ENCODE peak calls at places on chromosomes 6 and 20, in five cellular contexts. C, P, Z, B and T are unnamed samples.

GRCh38 chr6:144675231-144675861 is 390.2 kb downstream of the UTRN start:
- DNase-seq in C (peak; percentile 79), P (peak; percentile 45), Z (peak; percentile 90), B (no peak), T (no peak)

GRCh38 chr6:50819906-50820589 is 1.4 kb downstream of the TFAP2B start:
- DNase-seq in C (no peak), P (no peak), Z (no peak), B (no peak), T (no peak)

GRCh38 chr20:1671891-1672669 is 14.5 kb upstream of the SIRPG start:
- DNase-seq in C (no peak), P (no peak), Z (no peak), B (no peak), T (no peak)

GRCh38 chr6:123393333-123393732 is 243.4 kb downstream of the TRDN start:
- DNase-seq in C (peak; percentile 8), P (no peak), Z (no peak), B (no peak), T (no peak)

GRCh38 chr6:123801067-123801466 is 2.6 kb upstream of the NKAIN2 start:
- DNase-seq in C (no peak), P (no peak), Z (no peak), B (no peak), T (no peak)

GRCh38 chr20:24779166-24779565 is 169.9 kb upstream of the CST7 start:
- DNase-seq in C (no peak), P (no peak), Z (no peak), B (no peak), T (no peak)

GRCh38 chr20:4272225-4272624 is 256.9 kb upstream of the RNF24 start:
- DNase-seq in C (no peak), P (no peak), Z (no peak), B (no peak), T (no peak)

GRCh38 chr6:5701086-5701661 is 305.6 kb downstream of the NRN1 start:
- DNase-seq in C (no peak), P (no peak), Z (no peak), B (no peak), T (no peak)

GRCh38 chr20:40452758-40453157 is 236.3 kb downstream of the MAFB start:
- DNase-seq in C (no peak), P (no peak), Z (no peak), B (no peak), T (no peak)

GRCh38 chr6:39453956-39454524 is 131.5 kb upstream of the KCNK16 start:
- DNase-seq in C (no peak), P (no peak), Z (no peak), B (no peak), T (no peak)

GRCh38 chr6:11039040-11039439 is 5.1 kb downstream of the ELOVL2 start:
- DNase-seq in C (no peak), P (no peak), Z (no peak), B (no peak), T (no peak)

GRCh38 chr6:4940416-4940815 is 63.4 kb downstream of the RPP40 start:
- DNase-seq in C (no peak), P (no peak), Z (no peak), B (no peak), T (no peak)

DNA sequence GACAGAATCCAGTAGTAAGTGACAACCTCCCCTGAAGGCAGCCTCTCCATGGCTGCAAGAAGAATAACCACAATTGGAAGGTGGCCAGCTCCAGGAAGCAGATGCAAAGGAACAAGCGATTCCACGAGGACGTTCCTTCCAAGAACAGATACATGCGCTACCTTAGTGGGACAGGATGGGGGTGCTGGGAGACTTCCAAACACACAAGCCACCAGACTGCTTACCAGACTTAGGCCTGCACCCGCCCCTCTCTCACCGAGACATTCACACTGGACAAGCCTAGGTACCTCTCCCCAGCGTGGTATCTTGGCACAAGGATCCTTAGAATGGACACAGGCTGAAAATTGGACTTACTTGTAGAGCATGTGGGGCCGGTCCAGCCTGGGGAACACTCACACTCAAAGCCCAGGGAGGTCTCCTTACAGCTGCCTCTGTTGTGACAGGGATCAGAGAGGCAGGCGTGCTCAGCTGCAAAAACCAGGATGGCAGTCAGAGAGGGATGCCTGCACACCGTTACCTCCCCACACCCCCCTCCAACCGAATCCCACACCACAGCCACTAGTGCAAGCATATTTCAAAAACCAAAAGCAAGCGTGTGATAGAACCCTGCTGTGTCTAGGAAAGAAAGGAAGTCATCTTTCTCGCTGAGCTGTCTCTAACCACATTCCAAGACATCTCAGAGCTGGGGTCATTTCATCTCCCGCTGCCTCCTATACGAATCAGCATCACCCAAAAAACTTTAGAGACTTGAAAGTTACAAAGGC is 22.4 kb downstream of the JAG1 start:
- DNase-seq in C (peak; percentile 72), P (no peak), Z (peak; percentile 73), B (no peak), T (no peak)
- TF ChIP-seq CTCF in C (no peak), P (no peak), Z (peak; percentile 6), B (no peak), T (no peak)

GRCh38 chr6:134449004-134449403 is 131.1 kb upstream of the SGK1 start:
- DNase-seq in C (no peak), P (no peak), Z (no peak), B (no peak), T (no peak)

GRCh38 chr6:134447423-134447822 is 129.5 kb upstream of the SGK1 start:
- DNase-seq in C (peak; percentile 74), P (no peak), Z (no peak), B (no peak), T (no peak)

GRCh38 chr6:134446901-134447300 is 129.0 kb upstream of the SGK1 start:
- DNase-seq in C (peak; percentile 51), P (no peak), Z (no peak), B (no peak), T (no peak)

GRCh38 chr6:134447883-134448387 is 130.0 kb upstream of the SGK1 start:
- DNase-seq in C (peak; percentile 77), P (no peak), Z (peak; percentile 78), B (no peak), T (no peak)

GRCh38 chr6:134446228-134446848 is 128.4 kb upstream of the SGK1 start:
- DNase-seq in C (peak; percentile 68), P (no peak), Z (no peak), B (no peak), T (no peak)
- TF ChIP-seq CTCF in C (no peak), P (no peak), Z (peak; percentile 36), B (no peak), T (no peak)

GRCh38 chr6:102309700-102310099 is 916.2 kb downstream of the GRIK2 start:
- DNase-seq in C (no peak), P (no peak), Z (no peak), B (no peak), T (no peak)
- TF ChIP-seq CTCF in C (no peak), P (no peak), Z (no peak), B (no peak), T (no peak)

DNA sequence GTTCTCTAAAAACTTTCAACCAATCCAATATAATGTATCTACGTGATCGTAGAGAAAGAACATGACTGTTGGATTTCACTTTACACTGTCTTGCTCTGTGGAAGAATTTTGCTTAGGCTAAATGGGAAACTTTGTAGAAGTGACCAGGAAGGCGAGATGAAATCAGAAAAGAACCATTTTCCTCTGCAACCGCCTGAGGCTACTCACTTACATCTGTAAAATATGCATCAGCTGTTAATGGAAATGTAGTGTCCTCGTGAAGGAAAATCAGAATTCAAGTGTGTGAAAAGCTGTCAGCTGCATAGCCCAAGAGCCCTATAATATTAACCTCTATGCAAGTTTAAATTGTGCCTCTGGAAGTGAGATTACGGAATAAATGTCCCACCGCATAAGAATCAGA is 277.9 kb downstream of the C6orf118 start:
- DNase-seq in C (no peak), P (no peak), Z (no peak), B (no peak), T (no peak)
- TF ChIP-seq CTCF in C (no peak), P (no peak), Z (no peak), B (no peak), T (no peak)

DNA sequence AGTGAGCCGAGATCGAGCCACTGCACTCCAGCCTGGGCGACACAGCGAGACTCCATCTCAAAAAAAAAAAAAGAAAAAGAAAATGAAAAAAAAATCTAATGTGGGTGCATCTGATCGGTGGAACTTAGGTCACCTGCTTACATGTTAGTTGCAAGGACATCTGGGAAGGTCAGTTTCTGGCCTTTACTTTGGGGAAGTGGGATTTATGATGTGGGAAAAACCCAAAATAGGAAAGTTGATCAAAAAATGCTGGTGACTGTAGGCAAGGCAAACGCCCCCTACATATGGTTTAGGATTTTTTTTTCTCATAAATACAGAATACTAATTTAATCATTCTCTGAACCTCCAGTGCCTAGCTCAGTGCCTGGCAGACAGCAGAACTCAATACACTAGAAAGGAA is 69.2 kb upstream of the PIM1 start:
- DNase-seq in C (no peak), P (no peak), Z (no peak), B (no peak), T (no peak)
- TF ChIP-seq CTCF in C (no peak), P (no peak), Z (no peak), B (no peak), T (no peak)